ENCODE peak calls at places on chromosomes 4 and X, in eight cellular contexts. L, B, N, Z, V, W, H and C are unnamed samples.

GRCh38 chrX:111180750-111181240 is 84.8 kb downstream of the PAK3 start:
- DNase-seq in L (no peak), B (no peak), N (no peak), Z (no peak), V (no peak), W (no peak), H (no peak), C (no peak)

GRCh38 chr4:3522651-3523050 is 9.6 kb downstream of the LRPAP1 start:
- DNase-seq in L (no peak), B (no peak), N (no peak), Z (no peak), V (peak), W (no peak), H (no peak), C (no peak)

GRCh38 chr4:4170596-4171150 is 56.1 kb downstream of the OTOP1 start:
- DNase-seq in L (no peak), B (no peak), N (no peak), Z (no peak), V (no peak), W (no peak), H (no peak), C (no peak)

GRCh38 chr4:26238782-26239647 is 81.8 kb upstream of the RBPJ start:
- DNase-seq in L (peak), B (no peak), N (peak), Z (no peak), V (no peak), W (no peak), H (no peak), C (peak)

GRCh38 chr4:78711676-78712075 is 64.5 kb upstream of the BMP2K start:
- DNase-seq in L (no peak), B (no peak), N (no peak), Z (no peak), V (no peak), W (no peak), H (no peak), C (no peak)

GRCh38 chr4:159049780-159050375 is 53.0 kb upstream of the RAPGEF2 start:
- DNase-seq in L (no peak), B (no peak), N (no peak), Z (no peak), V (no peak), W (no peak), H (no peak), C (no peak)

GRCh38 chr4:113114884-113115283 is 65.4 kb downstream of the ANK2 start:
- DNase-seq in L (no peak), B (no peak), N (no peak), Z (no peak), V (no peak), W (no peak), H (no peak), C (no peak)

GRCh38 chrX:119067023-119067739 is 5.6 kb upstream of the CT47C1 start:
- DNase-seq in L (peak), B (no peak), N (no peak), Z (peak), V (peak), W (no peak), H (peak), C (peak)

GRCh38 chr4:38088321-38088720 is 128.1 kb downstream of the PTTG2 start:
- DNase-seq in L (no peak), B (no peak), N (no peak), Z (no peak), V (no peak), W (no peak), H (no peak), C (no peak)

GRCh38 chr4:186485621-186486062 is 69.7 kb downstream of the MTNR1A start:
- DNase-seq in L (peak), B (no peak), N (no peak), Z (peak), V (peak), W (no peak), H (no peak), C (peak)

GRCh38 chr4:149645790-149646189 is 169.9 kb downstream of the IQCM start:
- DNase-seq in L (no peak), B (no peak), N (no peak), Z (no peak), V (no peak), W (no peak), H (no peak), C (no peak)

GRCh38 chr4:127783026-127783769 is 1.1 kb downstream of the HSPA4L start:
- DNase-seq in L (peak), B (no peak), N (peak), Z (peak), V (peak), W (no peak), H (peak), C (peak)

GRCh38 chr4:99763635-99764101 is 53.0 kb upstream of the DAPP1 start:
- DNase-seq in L (peak), B (no peak), N (no peak), Z (peak), V (no peak), W (no peak), H (no peak), C (no peak)

GRCh38 chr4:24973471-24974251 is 57.1 kb downstream of the LGI2 start:
- DNase-seq in L (peak), B (no peak), N (no peak), Z (no peak), V (no peak), W (no peak), H (no peak), C (no peak)

GRCh38 chr4:143559757-143560147 is 46.2 kb downstream of the SMARCA5 start:
- DNase-seq in L (no peak), B (no peak), N (no peak), Z (no peak), V (no peak), W (no peak), H (no peak), C (no peak)

GRCh38 chrX:1507511-1508463 is 29.2 kb downstream of the P2RY8 start:
- DNase-seq in L (peak), B (peak), N (no peak), Z (no peak), V (no peak), W (no peak), H (peak), C (no peak)

GRCh38 chrX:28586891-28587635 is at the start of gene IL1RAPL1:
- DNase-seq in L (peak), B (no peak), N (no peak), Z (no peak), V (no peak), W (no peak), H (no peak), C (no peak)

GRCh38 chrX:1185556-1185955 is 26.9 kb downstream of the CRLF2 start:
- DNase-seq in L (no peak), B (no peak), N (no peak), Z (no peak), V (no peak), W (no peak), H (no peak), C (no peak)

GRCh38 chrX:15146515-15146914 is 123.4 kb downstream of the ASB9 start:
- DNase-seq in L (no peak), B (no peak), N (no peak), Z (no peak), V (peak), W (peak), H (peak), C (no peak)

GRCh38 chrX:13094780-13095425 is 50.5 kb upstream of the FAM9C start:
- DNase-seq in L (no peak), B (no peak), N (no peak), Z (no peak), V (no peak), W (no peak), H (no peak), C (no peak)

GRCh38 chr4:151691639-151692442 is 69.0 kb downstream of the GATB start:
- DNase-seq in L (no peak), B (no peak), N (no peak), Z (peak), V (no peak), W (no peak), H (no peak), C (no peak)

GRCh38 chr4:139824882-139825522 is 159.4 kb downstream of the MGST2 start:
- DNase-seq in L (no peak), B (no peak), N (no peak), Z (no peak), V (peak), W (no peak), H (no peak), C (no peak)

GRCh38 chr4:7610062-7610670 is 175.4 kb upstream of the PSAPL1 start:
- DNase-seq in L (no peak), B (no peak), N (no peak), Z (no peak), V (no peak), W (no peak), H (no peak), C (no peak)

GRCh38 chr4:110371016-110371795 is 104.7 kb upstream of the ENPEP start:
- DNase-seq in L (no peak), B (no peak), N (no peak), Z (no peak), V (no peak), W (no peak), H (no peak), C (no peak)

GRCh38 chrX:137428251-137428661 is 137.7 kb upstream of the ZIC3 start:
- DNase-seq in L (no peak), B (no peak), N (no peak), Z (no peak), V (peak), W (no peak), H (no peak), C (no peak)

GRCh38 chr4:40414673-40415072 is 79.5 kb downstream of the CHRNA9 start:
- DNase-seq in L (no peak), B (no peak), N (no peak), Z (no peak), V (no peak), W (no peak), H (no peak), C (no peak)

GRCh38 chrX:46912673-46913491 is 661 bp downstream of the JADE3 start:
- DNase-seq in L (no peak), B (no peak), N (no peak), Z (peak), V (peak), W (no peak), H (peak), C (no peak)

GRCh38 chr4:127632420-127633403 is at the start of gene INTU:
- DNase-seq in L (peak), B (no peak), N (peak), Z (peak), V (peak), W (no peak), H (no peak), C (peak)

GRCh38 chr4:6200922-6201362 is 593 bp upstream of the JAKMIP1 start:
- DNase-seq in L (no peak), B (no peak), N (no peak), Z (no peak), V (no peak), W (no peak), H (no peak), C (no peak)

GRCh38 chr4:15965325-15965724 is 2.4 kb upstream of the FGFBP2 start:
- DNase-seq in L (no peak), B (no peak), N (no peak), Z (no peak), V (no peak), W (no peak), H (no peak), C (no peak)

GRCh38 chr4:11724731-11725130 is 296.0 kb upstream of the HS3ST1 start:
- DNase-seq in L (no peak), B (no peak), N (no peak), Z (no peak), V (no peak), W (no peak), H (no peak), C (no peak)

GRCh38 chrX:132853040-132853439 is 105.4 kb downstream of the HS6ST2 start:
- DNase-seq in L (no peak), B (no peak), N (no peak), Z (no peak), V (no peak), W (no peak), H (no peak), C (no peak)

GRCh38 chrX:2627272-2627867 is 63.7 kb upstream of the CD99 start:
- DNase-seq in L (no peak), B (no peak), N (no peak), Z (no peak), V (no peak), W (no peak), H (no peak), C (no peak)

GRCh38 chr4:76214269-76214628 is 625 bp upstream of the SCARB2 start:
- DNase-seq in L (peak), B (no peak), N (no peak), Z (no peak), V (no peak), W (no peak), H (no peak), C (no peak)

GRCh38 chr4:165343353-165344191 is 16.1 kb downstream of the MSMO1 start:
- DNase-seq in L (peak), B (no peak), N (no peak), Z (no peak), V (no peak), W (no peak), H (no peak), C (no peak)

GRCh38 chr4:54400188-54400587 is 171.1 kb downstream of the PDGFRA start:
- DNase-seq in L (peak), B (no peak), N (no peak), Z (no peak), V (no peak), W (no peak), H (no peak), C (no peak)

GRCh38 chrX:41591906-41592305 is 96.9 kb upstream of the GPR34 start:
- DNase-seq in L (no peak), B (no peak), N (no peak), Z (no peak), V (no peak), W (no peak), H (no peak), C (no peak)

GRCh38 chrX:11499076-11500044 is 166.4 kb downstream of the ARHGAP6 start:
- DNase-seq in L (no peak), B (no peak), N (no peak), Z (no peak), V (no peak), W (no peak), H (no peak), C (no peak)

GRCh38 chrX:74492720-74493201 is 71.5 kb downstream of the SLC16A2 start:
- DNase-seq in L (no peak), B (no peak), N (no peak), Z (no peak), V (peak), W (no peak), H (no peak), C (no peak)